ENCODE peak calls at places on chromosomes 16 and 17, in five cellular contexts. K is HT-29, N is fibroblast of pulmonary artery, R is myocyte, G is GM03348. Q is an unnamed sample.

GRCh38 chr16:77496934-77497333 is 62.1 kb upstream of the ADAMTS18 start:
- DNase-seq in G (no peak), N (no peak), K (no peak), R (no peak), Q (peak; percentile 3)

GRCh38 chr17:80981929-80982425 is 9.7 kb upstream of the CHMP6 start:
- DNase-seq in K (no peak), G (no peak), R (no peak), N (no peak), Q (no peak)

GRCh38 chr17:9886141-9886930 is 18.7 kb downstream of the RCVRN start:
- DNase-seq in K (no peak), N (no peak), R (no peak), G (no peak), Q (no peak)

GRCh38 chr17:44830359-44831269 is 527 bp upstream of the GJC1 start:
- DNase-seq in G (peak; percentile 57), R (peak; percentile 25), N (peak; percentile 45), K (no peak), Q (no peak)

GRCh38 chr16:87057291-87057881 is 259.8 kb downstream of the C16orf95 start:
- DNase-seq in R (no peak), G (no peak), N (no peak), K (no peak), Q (peak; percentile 17)

GRCh38 chr17:44914698-44915271 is 515 bp downstream of the GFAP start:
- DNase-seq in K (no peak), G (no peak), R (no peak), N (no peak), Q (no peak)

GRCh38 chr16:4805231-4805630 is 2.8 kb upstream of the ROGDI start:
- DNase-seq in N (peak; percentile 11), K (no peak), G (no peak), R (no peak), Q (no peak)

GRCh38 chr17:65489413-65490170 is 71.9 kb downstream of the AXIN2 start:
- DNase-seq in R (no peak), K (no peak), G (no peak), N (no peak), Q (peak; percentile 46)

GRCh38 chr16:67939507-67940435 is 3.1 kb upstream of the PSMB10 start:
- DNase-seq in G (no peak), K (no peak), R (peak; percentile 36), N (no peak), Q (no peak)

GRCh38 chr16:9666834-9667480 is 515.3 kb downstream of the GRIN2A start:
- DNase-seq in N (no peak), G (no peak), K (no peak), R (no peak), Q (no peak)

GRCh38 chr17:41917957-41918391 is 777 bp downstream of the ACLY start:
- DNase-seq in N (peak; percentile 39), G (peak; percentile 77), R (no peak), K (peak; percentile 48), Q (peak; percentile 37)

GRCh38 chr17:82414548-82415281 is 3.4 kb upstream of the HEXD start:
- DNase-seq in R (peak; percentile 80), G (peak; percentile 91), K (peak; percentile 76), N (peak; percentile 70), Q (peak; percentile 64)

GRCh38 chr16:85424260-85425060 is 188.7 kb upstream of the GSE1 start:
- DNase-seq in K (no peak), G (no peak), R (no peak), N (no peak), Q (no peak)

GRCh38 chr16:55408656-55409055 is 70.3 kb upstream of the MMP2 start:
- DNase-seq in R (no peak), K (no peak), G (no peak), N (no peak), Q (no peak)

GRCh38 chr16:89550421-89550988 is 10.0 kb upstream of the RPL13 start:
- DNase-seq in R (no peak), G (no peak), K (no peak), N (no peak), Q (no peak)

GRCh38 chr16:19601083-19601976 is 45.8 kb downstream of the VPS35L start:
- DNase-seq in G (peak; percentile 54), N (peak; percentile 70), K (peak; percentile 68), R (peak; percentile 31), Q (peak; percentile 10)

GRCh38 chr16:12170103-12171025 is 193.8 kb downstream of the SNX29 start:
- DNase-seq in R (no peak), N (peak; percentile 44), G (peak; percentile 29), K (no peak), Q (no peak)

GRCh38 chr17:44004077-44004760 is at the start of gene NAGS:
- DNase-seq in G (no peak), N (no peak), K (no peak), R (no peak), Q (no peak)

GRCh38 chr16:77961811-77962210 is 60.5 kb upstream of the CLEC3A start:
- DNase-seq in R (no peak), K (no peak), G (no peak), N (no peak), Q (no peak)

GRCh38 chr17:75894049-75894742 is 2.6 kb downstream of the TRIM65 start:
- DNase-seq in N (no peak), G (no peak), K (no peak), R (no peak), Q (no peak)

GRCh38 chr16:82152192-82152591 is 17.8 kb downstream of the MPHOSPH6 start:
- DNase-seq in G (no peak), N (no peak), K (no peak), R (no peak), Q (no peak)

GRCh38 chr16:70778901-70779309 is 22.1 kb downstream of the VAC14 start:
- DNase-seq in N (peak; percentile 88), G (peak; percentile 89), R (peak; percentile 96), K (peak; percentile 29), Q (peak; percentile 97)